ENCODE peak calls at places on chromosomes 11 and 22, in six cellular contexts. B is IMR-90, C is mesenchymal stem cell, S is H9, D is H1, V is mesendoderm. U is an unnamed sample.

GRCh38 chr22:43343262-43343988 is at the start of gene SCUBE1:
- DNase-seq in D (peak; percentile 88), V (peak; percentile 66), C (peak; percentile 50), B (no peak), S (peak; percentile 84), U (peak; percentile 87)

GRCh38 chr11:28738549-28738948 is 630.4 kb downstream of the METTL15 start:
- DNase-seq in D (no peak), C (peak; percentile 25), B (peak; percentile 34), S (no peak), V (no peak), U (no peak)

GRCh38 chr22:19811811-19812771 is 42.6 kb downstream of the GNB1L start:
- DNase-seq in S (no peak), B (no peak), V (no peak), D (peak; percentile 39), C (no peak), U (no peak)

GRCh38 chr11:61037694-61038093 is 64.6 kb upstream of the CD5 start:
- DNase-seq in S (no peak), V (no peak), B (no peak), C (no peak), D (no peak), U (no peak)

GRCh38 chr22:27238935-27239510 is 562.5 kb downstream of the MN1 start:
- DNase-seq in C (peak; percentile 94), B (peak; percentile 97), D (no peak), V (peak; percentile 38), S (no peak), U (no peak)

GRCh38 chr11:111933872-111934271 is 3.3 kb upstream of the DIXDC1 start:
- DNase-seq in D (no peak), V (no peak), C (no peak), B (peak; percentile 42), S (no peak), U (no peak)

GRCh38 chr11:44617671-44618461 is 52.4 kb downstream of the CD82 start:
- DNase-seq in B (no peak), C (no peak), D (no peak), S (no peak), V (no peak), U (no peak)

GRCh38 chr11:44531116-44531504 is 34.4 kb upstream of the CD82 start:
- DNase-seq in B (no peak), C (no peak), D (no peak), S (no peak), V (no peak), U (no peak)

GRCh38 chr11:128905345-128906184 is 14.4 kb downstream of the KCNJ5 start:
- DNase-seq in S (peak; percentile 78), V (peak; percentile 85), C (peak; percentile 54), D (peak; percentile 80), B (peak; percentile 26), U (no peak)

GRCh38 chr11:60863550-60864521 is 3.5 kb upstream of the ZP1 start:
- DNase-seq in C (no peak), V (no peak), S (no peak), B (no peak), D (no peak), U (no peak)

GRCh38 chr22:23522642-23523251 is 57.3 kb downstream of the IGLL1 start:
- DNase-seq in D (no peak), V (peak; percentile 72), S (no peak), C (peak; percentile 79), B (no peak), U (no peak)

GRCh38 chr11:70159612-70160570 is 43.2 kb upstream of the FADD start:
- DNase-seq in S (no peak), B (peak; percentile 47), D (no peak), C (no peak), V (no peak), U (no peak)

GRCh38 chr11:80146231-80146630 is 705.4 kb upstream of the TENM4 start:
- DNase-seq in C (peak; percentile 16), B (no peak), S (no peak), V (no peak), D (no peak), U (no peak)

GRCh38 chr22:27842994-27843431 is 41.5 kb upstream of the MN1 start:
- DNase-seq in D (no peak), S (no peak), C (no peak), V (no peak), B (no peak), U (no peak)

GRCh38 chr11:2582958-2583604 is 116.7 kb downstream of the KCNQ1OT1 start:
- DNase-seq in S (peak; percentile 24), D (peak; percentile 45), C (no peak), B (no peak), V (no peak), U (no peak)

GRCh38 chr22:29700949-29701927 is 18.6 kb upstream of the CABP7 start:
- DNase-seq in B (peak; percentile 34), D (no peak), C (peak; percentile 32), S (peak; percentile 72), V (peak; percentile 70), U (no peak)

GRCh38 chr11:119752324-119752723 is 23.3 kb upstream of the NECTIN1 start:
- DNase-seq in C (no peak), V (no peak), S (no peak), D (no peak), B (no peak), U (no peak)

GRCh38 chr11:102318469-102318868 is 1.2 kb downstream of the BIRC3 start:
- DNase-seq in C (no peak), B (peak; percentile 48), V (no peak), D (no peak), S (no peak), U (no peak)

GRCh38 chr11:77705195-77705876 is 67.7 kb upstream of the CLNS1A start:
- DNase-seq in B (peak; percentile 69), D (no peak), V (peak; percentile 81), S (no peak), C (peak; percentile 40), U (no peak)

GRCh38 chr11:10777393-10777793 is 26.3 kb downstream of the CTR9 start:
- DNase-seq in S (no peak), D (no peak), C (no peak), B (no peak), V (no peak), U (no peak)

GRCh38 chr11:10779086-10779485 is 28.0 kb downstream of the CTR9 start:
- DNase-seq in D (no peak), V (no peak), B (no peak), S (no peak), C (no peak), U (no peak)

GRCh38 chr11:10780040-10780439 is 28.7 kb downstream of the EIF4G2 start:
- DNase-seq in D (no peak), B (no peak), V (peak; percentile 19), S (no peak), C (no peak), U (no peak)

GRCh38 chr11:10777806-10778205 is 26.8 kb downstream of the CTR9 start:
- DNase-seq in B (peak; percentile 35), S (no peak), C (peak; percentile 62), V (no peak), D (no peak), U (no peak)

DNA sequence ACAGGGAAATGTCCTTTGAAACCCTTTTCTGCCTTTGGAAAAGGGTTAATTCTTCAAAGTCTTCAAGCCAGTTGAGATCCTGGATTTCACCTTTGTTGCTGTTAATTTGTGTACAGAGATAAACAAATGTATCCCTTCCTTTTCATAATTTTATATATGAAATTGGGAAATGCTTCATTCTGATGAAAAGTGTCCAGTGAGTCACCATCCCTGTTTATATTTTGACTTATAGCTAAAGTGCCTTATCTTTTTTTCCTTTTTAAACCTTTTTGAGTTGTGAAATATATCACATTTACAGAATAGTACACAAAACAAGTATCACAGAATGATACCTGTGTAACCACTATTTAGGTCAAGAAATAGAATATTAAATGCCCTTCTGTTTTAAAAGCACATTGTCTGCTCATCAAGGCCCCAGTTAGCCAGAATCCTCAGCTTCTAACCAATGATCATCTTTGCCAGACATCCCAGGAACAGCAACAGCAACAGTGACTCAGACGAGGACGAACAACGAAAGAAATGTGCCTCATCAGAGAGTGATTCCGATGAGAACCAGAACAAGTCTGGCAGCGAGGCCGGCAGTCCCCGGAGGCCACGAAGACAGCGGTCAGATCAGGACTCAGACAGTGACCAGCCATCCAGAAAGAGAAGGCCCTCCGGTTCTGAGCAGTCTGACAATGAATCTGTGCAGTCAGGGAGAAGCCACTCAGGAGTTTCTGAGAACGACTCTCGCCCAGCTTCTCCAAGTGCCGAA is 27.3 kb downstream of the CTR9 start:
- DNase-seq in D (no peak), S (no peak), C (peak; percentile 98), B (peak; percentile 95), V (no peak), U (no peak)
- H3K4me1 ChIP-seq in D (no peaks in the 10 kb centered on the region), S (no peaks in the 10 kb centered on the region), C (no peaks in the 10 kb centered on the region), B (peaks cover 10% of the 10 kb centered on the region), V (no peaks in the 10 kb centered on the region), U (no peaks in the 10 kb centered on the region)

DNA sequence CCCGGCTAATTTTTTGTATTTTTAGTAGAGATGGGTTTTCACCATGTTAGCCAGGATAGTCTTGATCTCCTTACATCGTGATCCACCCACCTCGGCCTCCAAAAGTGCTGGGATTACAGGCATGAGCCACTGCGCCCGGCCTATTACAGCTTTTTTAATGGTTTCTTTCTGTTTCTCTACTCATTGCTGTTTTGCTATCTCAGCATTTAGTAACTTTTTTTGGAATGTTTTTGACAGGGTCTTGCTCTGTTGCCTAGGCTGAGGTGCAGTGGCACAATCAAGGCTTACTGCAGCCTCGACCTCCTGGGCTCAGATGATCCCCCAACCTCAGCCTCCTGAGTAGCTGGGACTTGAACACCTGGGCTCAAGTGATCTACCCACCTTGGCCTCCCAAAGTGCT is 4.7 kb upstream of the CRKL start:
- DNase-seq in V (no peak), B (no peak), S (no peak), C (no peak), D (no peak), U (no peak)
- H2BK15ac ChIP-seq in V (no peak overlapping the region), B (no peak overlapping the region), S (no peak overlapping the region), C (no peak overlapping the region), D (no peak overlapping the region), U (no peak overlapping the region)

GRCh38 chr11:68040121-68040956 is 1.5 kb downstream of the TCIRG1 start:
- DNase-seq in B (peak; percentile 73), S (peak; percentile 76), V (peak; percentile 84), C (peak; percentile 90), D (peak; percentile 61), U (no peak)

GRCh38 chr11:68039526-68040086 is 781 bp downstream of the TCIRG1 start:
- DNase-seq in D (peak; percentile 53), B (no peak), V (no peak), C (no peak), S (no peak), U (no peak)

GRCh38 chr11:68037481-68038225 is 1.2 kb upstream of the TCIRG1 start:
- DNase-seq in B (no peak), V (no peak), C (no peak), D (no peak), S (no peak), U (no peak)

GRCh38 chr11:68038226-68038717 is 553 bp upstream of the TCIRG1 start:
- DNase-seq in C (peak; percentile 34), D (no peak), V (no peak), B (no peak), S (no peak), U (no peak)

GRCh38 chr11:68038718-68039525 is at the start of gene TCIRG1:
- DNase-seq in S (peak; percentile 90), D (peak; percentile 77), C (peak; percentile 83), B (peak; percentile 70), V (peak; percentile 89), U (peak; percentile 35)
- H2BK5ac ChIP-seq in S (no peak within 1 kb of the TSS), D (peak within 1 kb of the TSS; percentile 88), C (peak within 1 kb of the TSS; percentile 39), B (peak within 1 kb of the TSS; percentile 81), V (no peak within 1 kb of the TSS), U (peak within 1 kb of the TSS; percentile 42)

DNA sequence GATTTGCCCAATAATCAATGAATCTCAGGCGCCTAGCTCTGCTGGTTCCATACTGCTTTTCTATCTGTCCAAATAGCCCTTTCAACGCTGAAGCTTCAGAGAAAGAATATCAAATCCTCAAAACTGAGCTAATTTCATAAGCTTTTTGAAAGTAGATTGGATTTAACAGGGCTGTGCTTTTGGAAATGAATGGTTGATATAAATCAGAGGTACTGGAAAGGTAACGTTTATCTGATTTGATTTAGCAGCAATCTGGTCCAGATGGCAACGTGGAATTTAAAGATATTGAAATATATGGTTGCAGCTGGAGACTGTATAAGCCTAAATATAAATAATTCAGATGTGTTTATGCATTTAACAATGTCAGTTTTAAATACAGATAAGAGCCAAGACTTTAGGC is 229.5 kb upstream of the MPPED2 start:
- DNase-seq in V (no peak), C (no peak), B (no peak), S (no peak), D (no peak), U (no peak)
- H3K4me1 ChIP-seq in V (no peaks in the 10 kb centered on the region), C (no peaks in the 10 kb centered on the region), B (no peaks in the 10 kb centered on the region), S (no peaks in the 10 kb centered on the region), D (no peaks in the 10 kb centered on the region), U (no peaks in the 10 kb centered on the region)